ENCODE peak calls at places on chromosome 9, in eight cellular contexts. H, F, B, W, V, T, Z and K are unnamed samples.

GRCh38 chr9:96651626-96652025 is 3.5 kb downstream of the PRXL2C start:
- DNase-seq in H (no peak), F (no peak), B (no peak), W (no peak), V (no peak), T (no peak), Z (no peak), K (no peak)

GRCh38 chr9:15240927-15241326 is 66.1 kb downstream of the TTC39B start:
- DNase-seq in H (no peak), F (no peak), B (no peak), W (no peak), V (no peak), T (no peak), Z (no peak), K (no peak)

GRCh38 chr9:15142903-15143534 is 164.0 kb downstream of the TTC39B start:
- DNase-seq in H (peak), F (no peak), B (no peak), W (no peak), V (no peak), T (peak), Z (no peak), K (no peak)

GRCh38 chr9:128116104-128117083 is 11.1 kb downstream of the PTGES2 start:
- DNase-seq in H (no peak), F (no peak), B (peak), W (no peak), V (no peak), T (no peak), Z (no peak), K (no peak)

GRCh38 chr9:36911601-36912412 is 122.3 kb downstream of the PAX5 start:
- DNase-seq in H (no peak), F (no peak), B (no peak), W (no peak), V (no peak), T (no peak), Z (no peak), K (no peak)

GRCh38 chr9:36023260-36024048 is 13.3 kb upstream of the RECK start:
- DNase-seq in H (peak), F (peak), B (peak), W (peak), V (peak), T (peak), Z (peak), K (peak)

GRCh38 chr9:133956520-133957076 is 35.5 kb downstream of the VAV2 start:
- DNase-seq in H (peak), F (peak), B (peak), W (no peak), V (no peak), T (peak), Z (no peak), K (no peak)

GRCh38 chr9:133370680-133371079 is 5.2 kb downstream of the SURF4 start:
- DNase-seq in H (no peak), F (no peak), B (no peak), W (no peak), V (no peak), T (no peak), Z (no peak), K (no peak)

GRCh38 chr9:71604197-71605063 is 163.9 kb downstream of the CEMIP2 start:
- DNase-seq in H (peak), F (peak), B (peak), W (peak), V (peak), T (peak), Z (peak), K (peak)

GRCh38 chr9:91056917-91057316 is 255.3 kb downstream of the SYK start:
- DNase-seq in H (no peak), F (no peak), B (no peak), W (no peak), V (no peak), T (peak), Z (no peak), K (no peak)

GRCh38 chr9:83940590-83941303 is 19.5 kb upstream of the KIF27 start:
- DNase-seq in H (no peak), F (no peak), B (no peak), W (no peak), V (no peak), T (no peak), Z (no peak), K (no peak)

GRCh38 chr9:26955222-26955903 is 849 bp upstream of the IFT74 start:
- DNase-seq in H (no peak), F (no peak), B (no peak), W (no peak), V (no peak), T (peak), Z (no peak), K (no peak)

GRCh38 chr9:110444911-110445310 is 107.2 kb upstream of the TXNDC8 start:
- DNase-seq in H (no peak), F (no peak), B (no peak), W (no peak), V (no peak), T (peak), Z (no peak), K (no peak)

GRCh38 chr9:125492719-125493118 is 214.3 kb downstream of the MAPKAP1 start:
- DNase-seq in H (no peak), F (no peak), B (no peak), W (no peak), V (no peak), T (no peak), Z (no peak), K (no peak)

GRCh38 chr9:112555091-112555643 is 68.5 kb downstream of the KIAA1958 start:
- DNase-seq in H (no peak), F (no peak), B (no peak), W (no peak), V (no peak), T (no peak), Z (no peak), K (no peak)

GRCh38 chr9:99016681-99017387 is 73.1 kb downstream of the COL15A1 start:
- DNase-seq in H (no peak), F (no peak), B (no peak), W (no peak), V (no peak), T (no peak), Z (no peak), K (no peak)

GRCh38 chr9:129623331-129623730 is 2.4 kb upstream of the C9orf50 start:
- DNase-seq in H (no peak), F (no peak), B (no peak), W (no peak), V (no peak), T (peak), Z (no peak), K (no peak)

GRCh38 chr9:112032733-112033132 is 136.1 kb downstream of the UGCG start:
- DNase-seq in H (no peak), F (no peak), B (no peak), W (no peak), V (no peak), T (peak), Z (no peak), K (no peak)

GRCh38 chr9:37415011-37415719 is 7.3 kb upstream of the GRHPR start:
- DNase-seq in H (peak), F (peak), B (peak), W (peak), V (peak), T (peak), Z (peak), K (peak)

GRCh38 chr9:14240491-14240890 is 73.5 kb downstream of the NFIB start:
- DNase-seq in H (no peak), F (no peak), B (no peak), W (no peak), V (no peak), T (no peak), Z (no peak), K (no peak)

DNA sequence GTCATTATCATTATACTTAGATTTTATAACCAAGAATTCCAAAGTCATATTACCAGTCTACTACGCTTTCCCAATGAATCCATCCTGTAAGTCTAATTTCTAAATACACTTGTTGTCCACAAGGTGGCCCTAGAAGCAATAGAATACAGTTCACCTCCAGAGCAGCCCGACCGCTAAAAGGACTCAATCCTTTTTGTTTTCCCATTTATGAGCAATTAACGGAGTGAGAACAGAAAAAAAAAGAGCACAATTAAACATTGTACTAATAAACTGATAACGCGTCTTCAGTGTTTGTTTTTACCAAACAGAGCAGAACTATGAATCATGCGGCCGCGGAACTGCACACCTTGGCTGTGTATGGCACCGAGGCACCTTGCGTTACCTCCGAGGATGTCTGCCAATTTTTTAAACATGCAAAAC is 160.7 kb upstream of the DAPK1 start:
- DNase-seq in H (no peak), F (no peak), B (no peak), W (no peak), V (peak), T (peak), Z (no peak), K (no peak)
- TF ChIP-seq CTCF in H (peak), F (peak), B (peak), W (peak), V (peak), T (peak), Z (peak), K (peak)

GRCh38 chr9:94553029-94553938 is 1.6 kb upstream of the PCAT7 start:
- DNase-seq in H (no peak), F (peak), B (no peak), W (no peak), V (no peak), T (no peak), Z (no peak), K (no peak)

GRCh38 chr9:94554078-94554438 is 825 bp upstream of the PCAT7 start:
- DNase-seq in H (no peak), F (no peak), B (no peak), W (no peak), V (no peak), T (no peak), Z (no peak), K (no peak)

GRCh38 chr9:94560237-94560636 is 5.4 kb downstream of the PCAT7 start:
- DNase-seq in H (no peak), F (no peak), B (no peak), W (no peak), V (no peak), T (no peak), Z (no peak), K (no peak)

DNA sequence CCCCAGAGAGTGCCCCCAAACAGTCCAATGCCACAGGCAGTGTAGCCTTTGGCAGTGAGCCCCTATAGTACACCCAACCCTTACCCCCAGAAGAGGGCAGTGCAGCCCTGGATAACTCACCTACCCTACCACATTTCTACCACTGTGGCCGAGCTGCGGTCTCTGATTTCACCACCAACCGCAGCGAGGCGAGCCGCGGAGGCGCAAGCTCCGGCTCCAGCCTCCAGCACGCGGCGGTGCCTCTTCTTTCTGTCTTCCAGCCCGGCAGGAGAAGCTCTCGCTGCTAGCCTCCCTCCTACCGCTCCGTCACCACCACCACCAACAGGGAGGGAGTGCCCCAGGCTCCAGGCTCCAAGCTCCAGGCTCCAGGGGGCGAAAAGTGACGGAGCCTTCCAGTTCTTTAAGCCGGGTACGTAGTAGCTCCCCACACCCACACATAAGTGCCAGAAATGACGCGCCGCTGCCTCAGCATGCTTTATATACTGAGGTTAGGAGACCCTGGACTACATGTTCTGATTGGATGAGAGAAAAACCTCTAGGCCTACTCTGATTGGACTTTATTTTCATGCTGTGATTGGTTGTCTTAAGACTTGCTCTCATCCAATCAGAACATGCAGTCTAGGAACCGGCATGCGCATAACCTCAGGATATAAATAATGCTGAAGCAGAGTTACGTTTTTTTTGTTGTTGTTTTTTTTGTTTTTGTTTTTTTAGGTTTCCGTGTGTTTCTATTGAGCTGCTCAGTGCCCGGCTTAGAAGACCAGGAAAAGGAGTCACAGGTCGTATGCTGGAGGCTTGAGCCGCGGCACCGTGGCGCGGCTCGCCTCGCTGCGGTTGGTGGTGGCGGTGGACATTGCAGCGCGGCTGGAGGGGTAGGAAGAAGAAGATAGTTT is at the start of gene PCAT7:
- DNase-seq in H (peak), F (peak), B (peak), W (peak), V (no peak), T (peak), Z (no peak), K (peak)
- TF ChIP-seq CTCF in H (peak), F (peak), B (peak), W (peak), V (no peak), T (peak), Z (peak), K (peak)

DNA sequence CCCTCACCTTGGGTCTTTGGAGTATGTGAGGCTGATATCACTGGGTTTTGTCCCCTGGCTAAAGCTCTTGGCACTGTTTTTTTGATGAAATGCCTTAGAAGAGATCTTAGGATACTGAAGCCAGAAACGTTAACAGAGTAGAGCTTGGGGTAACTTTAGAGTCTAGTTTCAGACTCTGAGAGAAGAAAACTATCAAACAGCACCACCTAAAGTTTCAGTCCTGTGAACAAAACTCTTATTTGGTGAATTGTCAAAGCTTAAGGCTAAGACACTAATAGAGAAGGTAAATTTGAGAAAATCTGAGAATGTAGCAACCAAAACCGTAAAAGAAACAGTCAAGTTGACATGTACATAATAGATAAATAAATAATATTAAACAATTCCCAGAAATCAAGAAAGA is 111.7 kb upstream of the PUM3 start:
- DNase-seq in H (no peak), F (no peak), B (no peak), W (no peak), V (no peak), T (no peak), Z (no peak), K (no peak)
- TF ChIP-seq CTCF in H (no peak), F (no peak), B (no peak), W (no peak), V (no peak), T (no peak), Z (no peak), K (no peak)

GRCh38 chr9:123643518-123643917 is 286.4 kb downstream of the DENND1A start:
- DNase-seq in H (no peak), F (no peak), B (peak), W (no peak), V (no peak), T (no peak), Z (no peak), K (no peak)
- TF ChIP-seq CTCF in H (no peak), F (no peak), B (no peak), W (no peak), V (no peak), T (no peak), Z (no peak), K (no peak)

GRCh38 chr9:78210841-78211301 is 25.0 kb upstream of the CEP78 start:
- DNase-seq in H (no peak), F (no peak), B (no peak), W (no peak), V (no peak), T (no peak), Z (no peak), K (no peak)

GRCh38 chr9:78215706-78216105 is 20.2 kb upstream of the CEP78 start:
- DNase-seq in H (no peak), F (no peak), B (no peak), W (no peak), V (no peak), T (peak), Z (no peak), K (no peak)

GRCh38 chr9:78214492-78214891 is 21.4 kb upstream of the CEP78 start:
- DNase-seq in H (no peak), F (no peak), B (no peak), W (no peak), V (no peak), T (no peak), Z (no peak), K (no peak)

GRCh38 chr9:78212868-78213267 is 23.0 kb upstream of the CEP78 start:
- DNase-seq in H (no peak), F (no peak), B (no peak), W (no peak), V (no peak), T (no peak), Z (no peak), K (no peak)

GRCh38 chr9:78213696-78214095 is 22.2 kb upstream of the CEP78 start:
- DNase-seq in H (no peak), F (no peak), B (no peak), W (no peak), V (no peak), T (peak), Z (no peak), K (no peak)
- TF ChIP-seq CTCF in H (no peak), F (no peak), B (peak), W (peak), V (no peak), T (peak), Z (no peak), K (peak)

GRCh38 chr9:121780177-121780576 is 128.7 kb downstream of the DAB2IP start:
- DNase-seq in H (no peak), F (no peak), B (no peak), W (no peak), V (peak), T (no peak), Z (no peak), K (no peak)

GRCh38 chr9:121779381-121780117 is 128.1 kb downstream of the DAB2IP start:
- DNase-seq in H (no peak), F (no peak), B (no peak), W (no peak), V (peak), T (no peak), Z (no peak), K (no peak)

GRCh38 chr9:121780641-121781040 is 129.2 kb downstream of the DAB2IP start:
- DNase-seq in H (no peak), F (no peak), B (no peak), W (no peak), V (peak), T (no peak), Z (no peak), K (no peak)

GRCh38 chr9:121776739-121777637 is 125.6 kb downstream of the DAB2IP start:
- DNase-seq in H (no peak), F (no peak), B (no peak), W (no peak), V (no peak), T (no peak), Z (no peak), K (no peak)

DNA sequence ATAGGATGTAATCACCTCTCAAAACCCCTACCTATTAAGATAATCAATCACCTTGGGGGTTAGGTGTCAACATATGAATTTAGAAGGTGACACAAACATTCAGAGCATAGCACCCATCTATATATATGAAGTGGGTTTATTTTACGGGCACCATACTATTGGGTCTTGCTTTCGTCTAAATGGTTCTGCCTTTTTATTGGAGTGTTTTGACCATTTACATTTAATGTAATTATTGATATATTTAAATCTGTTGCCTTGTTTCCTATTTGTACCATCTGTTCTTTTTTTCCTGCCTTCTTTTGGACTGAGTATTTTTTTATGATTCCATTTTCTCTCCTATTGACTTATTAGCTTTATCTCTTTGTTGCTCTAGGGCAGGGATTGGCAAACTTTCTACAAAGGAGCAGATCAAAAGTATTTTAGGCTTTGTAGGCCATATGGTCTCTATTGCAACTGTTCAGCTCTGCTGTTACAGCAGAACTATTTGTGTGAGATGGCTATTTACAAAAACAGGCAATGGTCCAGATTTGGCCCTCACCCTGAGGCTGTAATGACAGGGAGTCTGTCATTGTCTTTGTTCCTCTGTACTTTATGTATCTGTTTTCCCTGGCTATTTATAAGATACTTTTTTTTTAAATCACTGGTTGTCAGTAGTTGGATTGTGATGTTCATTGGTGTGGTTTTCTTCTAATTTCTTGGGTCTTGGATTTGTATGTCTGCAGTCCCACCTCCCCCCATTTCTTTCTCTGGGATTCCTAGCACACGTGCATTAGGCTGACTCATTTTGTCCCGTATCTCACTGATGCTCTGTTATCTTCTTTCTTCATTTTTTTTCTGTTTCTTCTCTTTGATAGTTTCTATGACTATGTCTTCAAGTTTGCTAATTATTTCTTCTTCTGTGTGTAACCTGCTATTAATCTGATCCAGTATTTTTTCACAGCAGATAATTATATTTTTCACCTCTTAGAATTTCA is 127.1 kb downstream of the DAB2IP start:
- DNase-seq in H (no peak), F (no peak), B (no peak), W (no peak), V (peak), T (peak), Z (no peak), K (no peak)
- TF ChIP-seq CTCF in H (no peak), F (no peak), B (no peak), W (no peak), V (no peak), T (no peak), Z (no peak), K (no peak)

DNA sequence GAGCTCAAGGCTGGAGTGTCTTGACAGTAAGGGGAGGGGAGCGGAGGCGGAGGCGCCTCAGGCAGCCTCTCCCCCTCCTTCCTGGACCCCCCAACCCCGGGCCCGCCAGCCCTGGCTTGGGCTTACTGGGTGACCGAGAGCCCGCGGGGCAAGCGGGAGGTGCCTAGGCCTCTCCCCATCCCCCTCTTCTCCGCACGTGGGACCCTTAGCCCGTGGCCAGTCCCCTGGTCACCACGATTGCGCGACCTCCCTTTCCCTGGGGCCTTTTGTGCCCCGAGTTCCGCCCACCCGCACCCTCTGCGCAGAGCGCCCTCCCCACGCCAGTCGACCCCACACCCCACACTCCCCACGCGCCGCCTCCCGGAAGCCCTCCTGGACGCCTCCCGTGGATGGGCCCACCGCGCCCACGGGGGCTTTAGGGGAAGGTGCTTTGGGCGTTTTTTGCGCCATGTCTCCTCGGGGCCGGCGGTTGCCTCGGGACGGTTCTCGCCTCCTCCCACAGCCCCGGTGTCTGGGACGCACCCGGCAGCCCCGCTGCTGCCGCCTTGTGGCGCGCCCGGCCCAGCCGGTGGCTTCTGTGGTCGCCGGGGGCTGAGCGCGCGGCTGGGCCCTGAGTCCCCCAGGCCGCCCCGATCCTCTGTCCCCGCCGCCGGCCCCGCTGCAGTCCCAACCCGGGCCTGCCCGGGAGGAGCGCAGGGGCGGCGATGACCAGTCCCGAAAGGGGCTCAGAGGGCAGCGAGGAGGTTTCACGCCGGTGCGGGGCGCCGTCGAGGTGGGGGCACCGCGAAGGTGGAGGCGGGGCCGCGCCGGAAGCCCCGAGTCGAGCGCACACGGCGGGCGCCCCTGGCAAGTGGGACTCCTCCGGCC is 3.2 kb downstream of the TOR4A start:
- DNase-seq in H (peak), F (peak), B (peak), W (no peak), V (no peak), T (peak), Z (no peak), K (peak)
- TF ChIP-seq CTCF in H (peak), F (peak), B (peak), W (peak), V (no peak), T (peak), Z (peak), K (peak)